ENCODE peak calls at places on chromosomes 5 and 9, in five cellular contexts. T is pancreas, G is PC-3, O is GM12878, X is uterus. S is an unnamed sample.

GRCh38 chr9:137945581-137945980 is 68.0 kb downstream of the CACNA1B start:
- DNase-seq in T (no peak), O (no peak), X (no peak), G (peak; percentile 2), S (peak; percentile 9)

GRCh38 chr5:139481122-139481533 is 1.4 kb downstream of the STING1 start:
- DNase-seq in X (peak; percentile 70), O (no peak), T (no peak), G (no peak), S (peak; percentile 26)

GRCh38 chr5:132130918-132131715 is 57.5 kb downstream of the CSF2 start:
- DNase-seq in T (no peak), G (no peak), X (no peak), O (no peak), S (no peak)

GRCh38 chr5:41048986-41049385 is 22.2 kb downstream of the MROH2B start:
- DNase-seq in X (no peak), G (no peak), O (no peak), T (no peak), S (no peak)

GRCh38 chr9:12822111-12822510 is 47.3 kb downstream of the LURAP1L start:
- DNase-seq in O (no peak), X (no peak), T (no peak), G (no peak), S (no peak)

GRCh38 chr9:34928921-34929320 is 29.2 kb upstream of the PHF24 start:
- DNase-seq in G (no peak), T (no peak), X (no peak), O (no peak), S (no peak)

GRCh38 chr5:151646334-151646733 is 40.4 kb downstream of the SPARC start:
- DNase-seq in G (peak; percentile 35), T (no peak), X (no peak), O (no peak), S (no peak)

GRCh38 chr5:142248853-142249462 is 75.9 kb downstream of the SPRY4 start:
- DNase-seq in O (no peak), T (no peak), X (no peak), G (peak; percentile 80), S (no peak)

GRCh38 chr5:156815988-156816599 is 34.0 kb upstream of the PPP1R2B start:
- DNase-seq in O (no peak), X (no peak), G (peak; percentile 63), T (no peak), S (no peak)

GRCh38 chr5:136060963-136061362 is 32.2 kb downstream of the TGFBI start:
- DNase-seq in T (no peak), O (no peak), X (no peak), G (no peak), S (no peak)

GRCh38 chr9:129627556-129628492 is 1.9 kb downstream of the NTMT1 start:
- DNase-seq in X (no peak), T (no peak), G (no peak), O (no peak), S (no peak)

GRCh38 chr5:93274291-93274690 is 306.7 kb downstream of the NR2F1-AS1 start:
- DNase-seq in T (no peak), O (no peak), G (peak; percentile 27), X (no peak), S (peak; percentile 73)

GRCh38 chr9:4828776-4829175 is 36.0 kb downstream of the RCL1 start:
- DNase-seq in G (peak; percentile 70), T (no peak), O (no peak), X (no peak), S (no peak)

GRCh38 chr5:35884125-35884788 is 27.6 kb downstream of the IL7R start:
- DNase-seq in O (no peak), G (peak; percentile 90), T (no peak), X (no peak), S (peak; percentile 86)

GRCh38 chr5:143659614-143660238 is 152.2 kb upstream of the HMHB1 start:
- DNase-seq in G (peak; percentile 79), O (no peak), X (no peak), T (no peak), S (no peak)

GRCh38 chr9:114911167-114911821 is 19.1 kb downstream of the TNFSF8 start:
- DNase-seq in X (no peak), G (peak; percentile 74), O (no peak), T (no peak), S (peak; percentile 51)

GRCh38 chr9:38107811-38108304 is 38.8 kb upstream of the SHB start:
- DNase-seq in O (no peak), T (no peak), G (no peak), X (no peak), S (no peak)

GRCh38 chr5:65172486-65173129 is 309.1 kb downstream of the ADAMTS6 start:
- DNase-seq in T (no peak), G (no peak), O (peak; percentile 48), X (no peak), S (peak; percentile 81)

GRCh38 chr9:88075966-88076285 is 62.3 kb downstream of the SPATA31C2 start:
- DNase-seq in T (no peak), O (no peak), G (no peak), X (no peak), S (no peak)

GRCh38 chr5:5666389-5666788 is 243.9 kb downstream of the ICE1 start:
- DNase-seq in T (no peak), O (no peak), G (no peak), X (no peak), S (no peak)

GRCh38 chr5:39624268-39624886 is 199.6 kb upstream of the DAB2 start:
- DNase-seq in G (peak; percentile 97), O (peak; percentile 11), X (no peak), T (no peak), S (peak; percentile 86)

GRCh38 chr5:318341-318897 is 3.1 kb upstream of the AHRR start:
- DNase-seq in G (peak; percentile 37), X (no peak), T (peak; percentile 61), O (no peak), S (no peak)

DNA sequence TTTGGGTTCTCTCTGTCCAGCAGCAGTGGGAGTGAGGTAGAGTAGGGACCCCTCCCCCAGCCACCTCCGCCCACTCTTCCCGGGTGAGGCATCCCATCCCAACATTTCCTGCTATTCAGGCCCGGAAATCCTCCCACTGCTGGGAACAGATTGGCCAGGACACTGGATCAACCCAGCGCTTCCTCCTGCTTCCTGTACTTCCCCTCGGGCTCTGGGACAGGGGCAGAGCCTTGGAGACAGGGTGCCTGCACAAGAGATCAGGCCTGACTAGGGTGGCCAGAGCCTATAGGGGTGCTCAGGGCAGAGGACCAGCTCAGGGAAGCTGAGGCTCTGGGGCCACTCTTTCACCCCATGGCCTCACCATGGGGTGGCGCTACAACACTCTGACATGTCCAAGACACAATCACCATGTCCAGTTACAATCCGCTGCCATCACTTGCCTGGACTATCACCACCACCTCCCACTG is 14.5 kb downstream of the SH2D3C start:
- DNase-seq in O (no peak), G (no peak), X (no peak), T (no peak), S (no peak)
- H3K4me1 ChIP-seq in O (peaks cover 7% of the 10 kb centered on the region), G (no peaks in the 10 kb centered on the region), X (no peaks in the 10 kb centered on the region), T (no peaks in the 10 kb centered on the region), S (no peaks in the 10 kb centered on the region)

DNA sequence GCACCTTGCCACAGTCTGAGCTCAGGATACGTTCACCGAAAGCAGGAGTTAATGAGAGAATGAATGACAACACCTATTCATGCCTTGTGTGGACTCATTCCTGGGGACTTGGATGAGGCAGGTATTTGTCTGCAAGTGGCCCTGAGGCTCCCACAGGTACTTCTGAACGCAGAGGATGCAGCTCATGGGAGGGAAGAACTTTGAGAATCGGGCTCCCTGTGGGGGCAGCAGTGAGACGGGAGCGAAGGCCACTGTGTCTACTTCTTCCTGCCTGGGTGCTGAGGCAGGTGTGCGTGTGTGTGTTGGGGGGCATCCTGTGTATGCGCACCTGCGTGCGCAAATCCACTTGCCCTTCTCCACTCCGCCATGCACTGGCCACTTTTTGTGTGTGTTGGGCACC is 42.2 kb downstream of the PTPN3 start:
- DNase-seq in X (no peak), G (no peak), T (no peak), O (no peak), S (no peak)
- TF ChIP-seq CTCF in X (no peak), G (no peak), T (no peak), O (peak; percentile 32), S (no peak)

DNA sequence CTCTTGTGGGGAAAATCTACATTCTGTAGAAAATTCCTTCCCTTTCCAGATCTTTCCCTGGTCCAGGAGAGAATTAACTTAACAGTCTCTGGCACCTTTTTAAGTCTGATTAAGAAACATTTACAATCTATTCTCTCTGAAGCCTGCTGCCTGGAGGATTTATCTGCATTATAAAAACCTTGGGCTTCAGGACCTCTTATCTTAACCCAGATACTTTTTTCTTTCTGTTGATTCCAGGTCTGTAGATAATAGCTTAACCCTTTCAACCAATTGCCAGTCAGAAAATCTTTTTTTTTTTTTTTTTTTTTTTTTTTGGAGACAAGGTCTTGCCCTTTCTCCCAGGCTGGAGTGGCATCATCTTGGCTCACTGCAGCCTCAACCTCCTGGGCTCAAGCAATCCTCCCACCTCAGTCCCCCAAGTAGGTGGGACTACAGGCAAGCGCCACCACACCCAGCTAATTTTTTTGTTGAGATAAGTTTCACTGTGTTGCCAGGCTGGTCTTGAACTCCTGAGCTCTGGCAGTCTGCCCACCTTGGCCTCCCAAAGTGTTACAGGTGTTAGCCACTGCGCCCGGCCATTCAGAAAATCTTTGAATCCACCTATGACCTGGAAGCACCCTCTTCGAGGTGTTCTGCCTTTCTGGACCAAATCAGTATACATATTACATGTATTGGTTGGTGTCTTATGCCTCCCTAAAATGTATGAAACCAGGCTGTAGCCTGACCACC is 61.2 kb downstream of the KIAA1958 start:
- DNase-seq in T (peak; percentile 56), G (no peak), O (no peak), X (no peak), S (no peak)
- H3K4me1 ChIP-seq in T (peaks cover 33% of the 10 kb centered on the region), G (no peaks in the 10 kb centered on the region), O (no peaks in the 10 kb centered on the region), X (peaks cover 3% of the 10 kb centered on the region), S (peaks cover 3% of the 10 kb centered on the region)

DNA sequence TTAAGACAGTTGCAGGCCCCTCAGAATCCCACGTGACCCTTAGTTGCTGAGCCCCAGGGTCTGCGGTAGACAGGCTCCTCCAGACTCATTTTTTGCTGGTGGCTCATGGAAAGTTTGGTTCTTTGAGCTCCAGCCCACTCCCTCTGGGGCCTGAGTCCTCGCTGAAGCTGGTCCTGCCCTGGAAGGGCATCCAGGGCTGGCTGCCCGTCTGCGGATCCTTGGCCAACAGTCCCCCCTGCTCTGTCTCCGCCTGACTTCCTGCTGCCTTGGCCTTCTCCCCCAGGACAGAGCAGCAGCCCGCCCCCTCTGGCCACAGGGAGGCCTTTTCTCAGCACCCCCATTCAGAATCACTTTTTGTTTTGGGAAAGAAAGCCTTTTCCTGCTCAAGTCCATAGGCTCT is 24.4 kb downstream of the SLC6A7 start:
- DNase-seq in G (no peak), T (peak; percentile 21), X (peak; percentile 45), O (no peak), S (no peak)
- TF ChIP-seq CTCF in G (no peak), T (no peak), X (peak; percentile 3), O (no peak), S (no peak)

S was measured in foreskin keratinocyte.